ENCODE peak calls at places on chromosomes 16 and 17, in five cellular contexts. Q is right lobe of liver, E is H1, F is suprapubic skin, G is ovary. J is an unnamed sample.

GRCh38 chr17:36512641-36513040 is 22.0 kb downstream of the MYO19 start:
- DNase-seq in Q (no peak), E (no peak), F (no peak), G (no peak), J (no peak)

GRCh38 chr16:66320774-66321173 is 45.7 kb upstream of the CDH5 start:
- DNase-seq in Q (no peak), E (no peak), F (no peak), G (no peak), J (no peak)

GRCh38 chr17:40548982-40549680 is 16.1 kb downstream of the CCR7 start:
- DNase-seq in Q (peak; percentile 70), E (no peak), F (peak; percentile 71), G (no peak), J (peak; percentile 73)

GRCh38 chr17:28497931-28498330 is 8.2 kb upstream of the FOXN1 start:
- DNase-seq in Q (no peak), E (no peak), F (no peak), G (no peak), J (no peak)

GRCh38 chr17:35022536-35023063 is 40.9 kb downstream of the RFFL start:
- DNase-seq in Q (peak; percentile 79), E (no peak), F (no peak), G (no peak), J (peak; percentile 94)

GRCh38 chr16:69796285-69797118 is 34.4 kb downstream of the WWP2 start:
- DNase-seq in Q (no peak), E (no peak), F (no peak), G (no peak), J (no peak)

GRCh38 chr16:70396209-70396904 is 42.5 kb downstream of the ST3GAL2 start:
- DNase-seq in Q (no peak), E (no peak), F (no peak), G (no peak), J (no peak)

GRCh38 chr17:79984877-79985276 is 50.8 kb downstream of the TBC1D16 start:
- DNase-seq in Q (peak; percentile 10), E (no peak), F (no peak), G (no peak), J (peak; percentile 67)

GRCh38 chr17:79681101-79681621 is 49.6 kb upstream of the ENPP7 start:
- DNase-seq in Q (no peak), E (no peak), F (no peak), G (no peak), J (no peak)

GRCh38 chr17:57622886-57623433 is 122.1 kb downstream of the CCDC182 start:
- DNase-seq in Q (no peak), E (no peak), F (no peak), G (no peak), J (peak; percentile 82)

GRCh38 chr17:44878627-44879221 is 20.5 kb downstream of the EFTUD2 start:
- DNase-seq in Q (no peak), E (no peak), F (no peak), G (no peak), J (no peak)

GRCh38 chr17:37831492-37831891 is 86.6 kb upstream of the HNF1B start:
- DNase-seq in Q (no peak), E (no peak), F (peak; percentile 38), G (no peak), J (no peak)

GRCh38 chr17:20999044-20999573 is 43.7 kb downstream of the USP22 start:
- DNase-seq in Q (no peak), E (no peak), F (no peak), G (peak; percentile 56), J (peak; percentile 75)

GRCh38 chr17:16991349-16992009 is 19.6 kb upstream of the TNFRSF13B start:
- DNase-seq in Q (peak; percentile 85), E (peak; percentile 50), F (peak; percentile 90), G (peak; percentile 64), J (peak; percentile 96)

GRCh38 chr16:89586853-89587252 is 11.3 kb downstream of the CPNE7 start:
- DNase-seq in Q (no peak), E (no peak), F (no peak), G (no peak), J (no peak)

GRCh38 chr17:14297161-14297851 is 3.6 kb upstream of the HS3ST3B1 start:
- DNase-seq in Q (peak; percentile 72), E (no peak), F (no peak), G (peak; percentile 40), J (peak; percentile 87)

GRCh38 chr17:56725144-56725543 is 108.6 kb downstream of the C17orf67 start:
- DNase-seq in Q (no peak), E (no peak), F (no peak), G (no peak), J (no peak)

GRCh38 chr17:40551091-40551873 is 14.0 kb downstream of the CCR7 start:
- DNase-seq in Q (peak; percentile 78), E (no peak), F (peak; percentile 91), G (peak; percentile 91), J (peak; percentile 69)

GRCh38 chr17:78123258-78123929 is 5.2 kb downstream of the TMC6 start:
- DNase-seq in Q (no peak), E (no peak), F (no peak), G (no peak), J (no peak)

GRCh38 chr17:78124081-78124835 is 4.3 kb downstream of the TMC6 start:
- DNase-seq in Q (peak; percentile 46), E (no peak), F (no peak), G (no peak), J (peak; percentile 94)

GRCh38 chr17:78125138-78125913 is 3.2 kb downstream of the TMC6 start:
- DNase-seq in Q (peak; percentile 24), E (no peak), F (no peak), G (no peak), J (peak; percentile 87)

GRCh38 chr17:78125976-78126894 is 2.3 kb downstream of the TMC6 start:
- DNase-seq in Q (peak; percentile 45), E (no peak), F (no peak), G (no peak), J (peak; percentile 85)

GRCh38 chr17:78124836-78125137 is 3.8 kb downstream of the TMC6 start:
- DNase-seq in Q (no peak), E (no peak), F (no peak), G (no peak), J (no peak)
- TF ChIP-seq POLR2A in Q (no peak), E (no peak), F (no peak), G (no peak), J (no peak)

GRCh38 chr17:15957206-15957605 is 12.3 kb downstream of the ADORA2B start:
- DNase-seq in Q (no peak), E (no peak), F (no peak), G (no peak), J (peak; percentile 33)
- H3K4me1 ChIP-seq in Q (no peaks in the 10 kb centered on the region), E (peaks cover 6% of the 10 kb centered on the region), F (peaks cover 32% of the 10 kb centered on the region), G (no peaks in the 10 kb centered on the region), J (peaks cover 14% of the 10 kb centered on the region)

GRCh38 chr17:7982171-7982570 is 20.2 kb upstream of the GUCY2D start:
- DNase-seq in Q (no peak), E (no peak), F (peak; percentile 57), G (no peak), J (no peak)
- TF ChIP-seq POLR2A in Q (no peak), E (no peak), F (no peak), G (no peak), J (no peak)

GRCh38 chr17:60157487-60158040 is 7.8 kb downstream of the CA4 start:
- DNase-seq in Q (no peak), E (no peak), F (no peak), G (no peak), J (no peak)
- H3K4me1 ChIP-seq in Q (no peaks in the 10 kb centered on the region), E (peaks cover 7% of the 10 kb centered on the region), F (peaks cover 15% of the 10 kb centered on the region), G (no peaks in the 10 kb centered on the region), J (no peaks in the 10 kb centered on the region)

DNA sequence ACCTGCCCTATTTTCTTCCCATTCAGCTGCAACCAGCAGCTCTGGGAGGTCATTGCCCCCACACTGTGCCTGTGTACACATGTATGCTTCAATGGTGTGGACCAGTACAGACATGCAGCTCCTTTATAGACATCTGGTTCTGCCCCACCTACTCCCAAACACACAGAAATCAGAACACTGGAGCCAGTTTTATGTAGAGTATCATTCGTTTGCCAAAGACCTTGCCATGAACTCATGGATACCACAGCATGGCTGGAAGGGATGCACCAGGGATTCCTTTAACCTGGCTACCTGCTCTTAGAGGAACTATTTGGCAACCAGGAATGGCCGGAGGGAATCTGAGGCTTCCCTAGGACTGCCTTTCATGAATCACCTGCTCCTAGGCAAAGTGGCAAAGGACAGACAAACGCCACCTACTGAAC is 60.4 kb downstream of the ZFHX3 start:
- DNase-seq in Q (no peak), E (no peak), F (no peak), G (no peak), J (no peak)
- TF ChIP-seq POLR2A in Q (no peak), E (no peak), F (no peak), G (no peak), J (no peak)

GRCh38 chr17:62628845-62629555 is 1.5 kb downstream of the MRC2 start:
- DNase-seq in Q (no peak), E (no peak), F (no peak), G (peak; percentile 71), J (no peak)
- H3K4me1 ChIP-seq in Q (no peaks in the 10 kb centered on the region), E (peaks cover 5% of the 10 kb centered on the region), F (peaks cover 51% of the 10 kb centered on the region), G (peaks cover 18% of the 10 kb centered on the region), J (peaks cover 27% of the 10 kb centered on the region)

GRCh38 chr16:10945065-10945787 is 862 bp downstream of the CLEC16A start:
- DNase-seq in Q (no peak), E (no peak), F (no peak), G (no peak), J (no peak)
- TF ChIP-seq POLR2A in Q (no peak), E (no peak), F (no peak), G (no peak), J (no peak)